ENCODE peak calls at places on chromosomes 12 and 14, in seven cellular contexts. One of them, this sample, is unnamed.

GRCh38 chr14:52272375-52272774 is 4.9 kb downstream of the PTGDR start:
- DNase-seq in NAMALWA: peak; percentile 31
- DNase-seq in breast epithelium: no peak
- DNase-seq in kidney glomerular epithelial cell: no peak
- DNase-seq in GM12892: no peak
- DNase-seq in astrocyte of the hippocampus: no peak
- DNase-seq in left kidney: peak; percentile 18
- DNase-seq in this sample: no peak

GRCh38 chr12:29317556-29318363 is 63.2 kb downstream of the ERGIC2 start:
- DNase-seq in NAMALWA: peak; percentile 85
- DNase-seq in breast epithelium: no peak
- DNase-seq in kidney glomerular epithelial cell: peak; percentile 73
- DNase-seq in GM12892: peak; percentile 9
- DNase-seq in astrocyte of the hippocampus: peak; percentile 58
- DNase-seq in left kidney: peak; percentile 84
- DNase-seq in this sample: peak; percentile 35

GRCh38 chr14:23034498-23035302 is at the start of gene PSMB5:
- DNase-seq in NAMALWA: peak; percentile 98
- DNase-seq in breast epithelium: peak; percentile 91
- DNase-seq in kidney glomerular epithelial cell: no peak
- DNase-seq in GM12892: peak; percentile 89
- DNase-seq in astrocyte of the hippocampus: peak; percentile 96
- DNase-seq in left kidney: peak; percentile 98
- DNase-seq in this sample: peak; percentile 80

GRCh38 chr12:52082988-52083637 is 3.6 kb downstream of the SMIM41 start:
- DNase-seq in NAMALWA: peak; percentile 83
- DNase-seq in breast epithelium: peak; percentile 40
- DNase-seq in kidney glomerular epithelial cell: peak; percentile 31
- DNase-seq in GM12892: peak; percentile 80
- DNase-seq in astrocyte of the hippocampus: peak; percentile 74
- DNase-seq in left kidney: peak; percentile 78
- DNase-seq in this sample: peak; percentile 86

GRCh38 chr14:77142289-77142814 is 761 bp upstream of the ZDHHC22 start:
- DNase-seq in NAMALWA: no peak
- DNase-seq in breast epithelium: no peak
- DNase-seq in kidney glomerular epithelial cell: no peak
- DNase-seq in GM12892: no peak
- DNase-seq in astrocyte of the hippocampus: no peak
- DNase-seq in left kidney: no peak
- DNase-seq in this sample: no peak

GRCh38 chr12:80195143-80195726 is 95.9 kb downstream of the OTOGL start:
- DNase-seq in NAMALWA: peak; percentile 55
- DNase-seq in breast epithelium: no peak
- DNase-seq in kidney glomerular epithelial cell: peak; percentile 57
- DNase-seq in GM12892: no peak
- DNase-seq in astrocyte of the hippocampus: peak; percentile 79
- DNase-seq in left kidney: peak; percentile 67
- DNase-seq in this sample: no peak

GRCh38 chr12:72273499-72273837 is 1.3 kb downstream of the TRHDE start:
- DNase-seq in NAMALWA: no peak
- DNase-seq in breast epithelium: no peak
- DNase-seq in kidney glomerular epithelial cell: no peak
- DNase-seq in GM12892: peak; percentile 5
- DNase-seq in astrocyte of the hippocampus: no peak
- DNase-seq in left kidney: no peak
- DNase-seq in this sample: no peak

GRCh38 chr12:90858261-90858660 is 96.7 kb downstream of the CCER1 start:
- DNase-seq in NAMALWA: no peak
- DNase-seq in breast epithelium: no peak
- DNase-seq in kidney glomerular epithelial cell: no peak
- DNase-seq in GM12892: no peak
- DNase-seq in astrocyte of the hippocampus: peak; percentile 63
- DNase-seq in left kidney: peak; percentile 52
- DNase-seq in this sample: no peak

GRCh38 chr14:93245764-93246420 is 38.8 kb downstream of the UBR7 start:
- DNase-seq in NAMALWA: no peak
- DNase-seq in breast epithelium: no peak
- DNase-seq in kidney glomerular epithelial cell: no peak
- DNase-seq in GM12892: no peak
- DNase-seq in astrocyte of the hippocampus: no peak
- DNase-seq in left kidney: no peak
- DNase-seq in this sample: no peak

GRCh38 chr14:75126121-75126544 is 715 bp downstream of the NEK9 start:
- DNase-seq in NAMALWA: peak; percentile 18
- DNase-seq in breast epithelium: no peak
- DNase-seq in kidney glomerular epithelial cell: no peak
- DNase-seq in GM12892: no peak
- DNase-seq in astrocyte of the hippocampus: no peak
- DNase-seq in left kidney: no peak
- DNase-seq in this sample: no peak

GRCh38 chr14:67417633-67418032 is 5.7 kb upstream of the PLEK2 start:
- DNase-seq in NAMALWA: no peak
- DNase-seq in breast epithelium: no peak
- DNase-seq in kidney glomerular epithelial cell: no peak
- DNase-seq in GM12892: no peak
- DNase-seq in astrocyte of the hippocampus: no peak
- DNase-seq in left kidney: no peak
- DNase-seq in this sample: peak; percentile 60

This sample was measured in upper lobe of left lung.